ENCODE peak calls at places on chromosomes 1 and 21, in four cellular contexts. H is HepG2, Z is GM12878, K is K562. R is an unnamed sample.

GRCh38 chr1:145689922-145690321 is 17.2 kb downstream of the PDZK1 start:
- DNase-seq in H (no peak), Z (no peak), K (no peak), R (no peak)

GRCh38 chr1:182488803-182489202 is 38.9 kb downstream of the RGSL1 start:
- DNase-seq in H (no peak), Z (no peak), K (no peak), R (no peak)

GRCh38 chr1:227166559-227166958 is 151.7 kb downstream of the CDC42BPA start:
- DNase-seq in H (no peak), Z (no peak), K (no peak), R (no peak)

GRCh38 chr1:230073371-230074035 is 6.5 kb downstream of the GALNT2 start:
- DNase-seq in H (no peak), Z (no peak), K (no peak), R (no peak)

GRCh38 chr1:204652556-204652955 is 33.0 kb downstream of the LRRN2 start:
- DNase-seq in H (no peak), Z (no peak), K (no peak), R (no peak)

GRCh38 chr1:203692565-203693470 is 66.2 kb downstream of the ATP2B4 start:
- DNase-seq in H (no peak), Z (no peak), K (peak), R (no peak)

GRCh38 chr1:102628008-102628736 is 480.1 kb downstream of the COL11A1 start:
- DNase-seq in H (peak), Z (no peak), K (no peak), R (peak)

GRCh38 chr1:98437540-98437939 is 224.0 kb upstream of the SNX7 start:
- DNase-seq in H (no peak), Z (no peak), K (no peak), R (no peak)

GRCh38 chr1:176049582-176049981 is 157.5 kb downstream of the COP1 start:
- DNase-seq in H (no peak), Z (no peak), K (no peak), R (peak)

GRCh38 chr21:34995979-34996303 is 53.2 kb downstream of the RUNX1 start:
- DNase-seq in H (no peak), Z (no peak), K (no peak), R (no peak)

GRCh38 chr1:1293258-1293617 is 13.0 kb downstream of the SCNN1D start:
- DNase-seq in H (no peak), Z (no peak), K (no peak), R (no peak)

GRCh38 chr1:39896909-39897685 is 4.6 kb downstream of the MYCL start:
- DNase-seq in H (no peak), Z (no peak), K (no peak), R (no peak)

GRCh38 chr1:231526536-231526935 is 1.9 kb upstream of the TSNAX start:
- DNase-seq in H (no peak), Z (no peak), K (no peak), R (no peak)

GRCh38 chr1:232917053-232917452 is 33.4 kb upstream of the NTPCR start:
- DNase-seq in H (no peak), Z (no peak), K (no peak), R (no peak)

GRCh38 chr1:64654519-64655341 is 90.1 kb upstream of the RAVER2 start:
- DNase-seq in H (no peak), Z (no peak), K (no peak), R (no peak)

GRCh38 chr1:28893403-28894102 is 20.8 kb upstream of the EPB41 start:
- DNase-seq in H (no peak), Z (no peak), K (peak), R (peak)

GRCh38 chr1:11960710-11961109 is 19.5 kb upstream of the MFN2 start:
- DNase-seq in H (no peak), Z (no peak), K (no peak), R (no peak)

GRCh38 chr1:5864256-5864655 is 128.0 kb downstream of the NPHP4 start:
- DNase-seq in H (no peak), Z (no peak), K (no peak), R (no peak)

GRCh38 chr1:166083887-166084286 is 82.9 kb downstream of the FAM78B start:
- DNase-seq in H (no peak), Z (peak), K (no peak), R (no peak)

GRCh38 chr1:100921110-100921706 is 25.3 kb downstream of the SLC30A7 start:
- DNase-seq in H (peak), Z (no peak), K (peak), R (peak)

GRCh38 chr1:165114022-165114888 is 242.3 kb downstream of the LMX1A start:
- DNase-seq in H (peak), Z (no peak), K (peak), R (peak)

GRCh38 chr1:202576816-202577215 is 133.4 kb downstream of the SYT2 start:
- DNase-seq in H (peak), Z (no peak), K (no peak), R (no peak)

GRCh38 chr1:212070720-212071302 is 35.3 kb downstream of the DTL start:
- DNase-seq in H (peak), Z (no peak), K (no peak), R (peak)

GRCh38 chr1:205037539-205037938 is 5.5 kb upstream of the CNTN2 start:
- DNase-seq in H (no peak), Z (no peak), K (no peak), R (no peak)

DNA sequence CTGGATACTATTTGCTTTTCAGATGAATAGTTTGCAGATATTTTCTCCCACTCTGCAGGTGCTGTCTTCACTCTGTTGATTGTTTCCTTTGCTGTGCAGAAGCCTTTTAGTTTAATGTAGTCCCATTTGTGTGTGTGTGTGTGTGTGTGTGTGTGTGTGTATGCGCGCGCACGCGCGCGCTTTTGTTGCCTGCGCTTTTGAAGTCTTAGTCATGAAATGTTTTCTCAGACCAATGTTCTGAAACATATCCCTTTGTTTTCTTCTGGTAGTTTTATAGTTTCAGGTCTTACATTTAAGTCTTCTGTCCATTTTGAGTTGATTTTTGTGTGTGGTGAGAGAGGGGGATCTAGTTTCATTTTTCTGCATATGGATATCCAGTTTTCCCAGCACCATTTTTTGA is 63.5 kb downstream of the XPR1 start:
- DNase-seq in H (no peak), Z (no peak), K (no peak), R (no peak)
- TF ChIP-seq ZBTB33 in H (no peak), Z (no peak), K (peak), R (no peak)

GRCh38 chr1:8815582-8816285 is 1.7 kb downstream of the RERE start:
- DNase-seq in H (no peak), Z (no peak), K (no peak), R (no peak)
- TF ChIP-seq TAF1 in H (no peak), Z (no peak), K (no peak), R (no peak)

GRCh38 chr1:206902702-206903101 is 5.5 kb downstream of the IL24 start:
- DNase-seq in H (no peak), Z (no peak), K (no peak), R (no peak)
- TF ChIP-seq ZBTB33 in H (no peak), Z (no peak), K (no peak), R (no peak)

DNA sequence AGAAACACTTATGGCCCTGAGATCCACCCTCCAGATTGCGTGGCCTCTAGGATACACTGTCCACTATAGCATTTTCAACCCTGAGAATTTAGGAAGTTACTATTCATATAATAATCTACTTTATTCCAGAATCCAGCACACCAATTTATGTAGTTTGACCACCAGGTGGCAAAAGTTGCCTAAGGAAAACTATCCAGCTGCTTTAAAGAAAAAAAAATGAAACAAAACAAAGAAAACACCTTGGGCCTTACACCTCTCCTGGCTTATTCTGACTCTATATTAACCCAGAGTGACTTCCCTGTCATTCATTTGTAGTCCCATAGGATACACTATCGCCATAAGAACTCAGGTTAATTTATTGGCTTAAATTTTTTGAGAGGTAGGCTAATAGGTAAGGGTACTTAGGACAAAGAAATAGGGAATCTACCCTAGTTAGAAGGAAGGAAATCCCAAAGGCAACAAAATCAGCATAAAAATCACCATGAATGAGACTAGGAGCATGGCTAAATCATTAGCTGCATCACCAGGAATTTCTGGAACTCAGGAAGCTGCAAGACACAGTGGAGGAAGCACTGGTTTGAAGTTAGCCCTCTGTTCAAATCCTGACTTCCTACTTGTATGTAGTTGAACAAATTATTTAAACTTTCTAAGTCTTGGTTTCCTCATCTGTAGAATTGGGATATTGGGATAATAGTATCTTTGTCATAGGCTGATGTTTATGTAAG is 107.5 kb downstream of the SPAG17 start:
- DNase-seq in H (peak), Z (no peak), K (no peak), R (no peak)
- TF ChIP-seq TAF1 in H (no peak), Z (no peak), K (no peak), R (no peak)

DNA sequence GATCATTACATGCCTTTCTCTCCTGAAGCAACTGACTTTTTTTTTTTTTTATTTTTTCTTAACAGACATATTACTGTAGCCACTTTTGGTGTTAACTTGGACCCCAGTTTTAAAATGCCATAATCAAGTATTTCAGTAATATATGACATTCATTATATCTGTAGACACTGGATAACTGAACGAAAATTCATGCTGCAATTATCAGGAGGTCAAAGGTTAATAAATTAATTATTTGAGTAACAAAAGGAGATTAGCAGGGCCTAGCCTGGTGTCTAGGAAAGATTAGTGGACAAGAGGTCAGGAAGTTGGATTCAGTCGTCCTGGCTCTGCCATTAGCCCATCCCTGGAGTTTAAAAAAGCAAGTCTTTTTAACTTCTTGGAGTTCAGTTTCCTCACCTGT is 168.1 kb downstream of the TGFBR3 start:
- DNase-seq in H (no peak), Z (no peak), K (no peak), R (no peak)
- TF ChIP-seq ZBTB33 in H (no peak), Z (no peak), K (no peak), R (no peak)

GRCh38 chr1:119141020-119141424 is 569 bp upstream of the WARS2 start:
- DNase-seq in H (peak), Z (peak), K (no peak), R (no peak)
- TF ChIP-seq TAF1 in H (no peak), Z (no peak), K (no peak), R (no peak)

GRCh38 chr1:184059887-184060286 is 8.4 kb downstream of the TSEN15 start:
- DNase-seq in H (no peak), Z (no peak), K (no peak), R (no peak)

GRCh38 chr1:184056921-184057496 is 5.5 kb downstream of the TSEN15 start:
- DNase-seq in H (no peak), Z (no peak), K (no peak), R (no peak)

GRCh38 chr1:184062640-184063280 is 11.2 kb downstream of the TSEN15 start:
- DNase-seq in H (no peak), Z (no peak), K (no peak), R (no peak)

GRCh38 chr1:184061396-184062003 is 10.0 kb downstream of the TSEN15 start:
- DNase-seq in H (peak), Z (no peak), K (no peak), R (no peak)

DNA sequence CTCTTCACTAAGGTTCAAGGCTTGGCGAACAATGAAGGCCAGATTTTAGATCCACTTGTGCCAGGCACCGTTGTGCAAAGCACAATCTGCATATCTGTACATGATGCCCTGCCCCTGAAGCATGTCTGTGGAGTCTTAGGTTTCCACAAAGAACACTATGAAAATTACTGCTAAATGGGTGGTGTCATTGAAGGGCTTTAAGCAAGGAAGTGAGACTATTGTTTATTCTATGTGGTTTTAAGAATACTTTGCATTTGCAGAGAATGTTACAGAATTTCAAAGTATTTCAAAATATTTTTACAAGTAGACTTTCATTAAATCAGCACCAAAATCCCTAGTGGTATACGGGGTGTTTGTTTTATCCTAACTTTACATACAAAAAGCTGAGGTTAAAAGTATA is 8.8 kb downstream of the TSEN15 start:
- DNase-seq in H (no peak), Z (no peak), K (no peak), R (no peak)
- TF ChIP-seq ZBTB33 in H (no peak), Z (no peak), K (no peak), R (no peak)

GRCh38 chr1:41368384-41368783 is 7.2 kb downstream of the FOXO6 start:
- DNase-seq in H (no peak), Z (no peak), K (no peak), R (no peak)
- TF ChIP-seq TAF1 in H (no peak), Z (no peak), K (no peak), R (no peak)

GRCh38 chr1:86502721-86503430 is 34.1 kb downstream of the CLCA1 start:
- DNase-seq in H (peak), Z (no peak), K (no peak), R (no peak)
- TF ChIP-seq ZBTB33 in H (no peak), Z (no peak), K (no peak), R (no peak)

R was measured in SK-N-SH.